ENCODE peak calls at places on chromosomes 5 and 9, in seven cellular contexts. One of them, this sample, is unnamed.

GRCh38 chr5:132890817-132891216 is 17.3 kb downstream of the LEAP2 start:
- DNase-seq in K562: no peak
- DNase-seq in MCF 10A: no peak
- DNase-seq in GM13977: no peak
- DNase-seq in coronary artery: no peak
- DNase-seq in kidney epithelial cell: no peak
- DNase-seq in heart left ventricle: no peak
- DNase-seq in this sample: no peak

GRCh38 chr5:128844354-128844923 is 120.8 kb upstream of the SLC27A6 start:
- DNase-seq in K562: no peak
- DNase-seq in kidney epithelial cell: no peak
- DNase-seq in heart left ventricle: no peak
- DNase-seq in MCF 10A: peak
- DNase-seq in GM13977: no peak
- DNase-seq in coronary artery: no peak
- DNase-seq in this sample: no peak

GRCh38 chr5:180785794-180786221 is 16.8 kb downstream of the MGAT1 start:
- DNase-seq in K562: no peak
- DNase-seq in GM13977: no peak
- DNase-seq in coronary artery: no peak
- DNase-seq in kidney epithelial cell: no peak
- DNase-seq in heart left ventricle: no peak
- DNase-seq in MCF 10A: peak
- DNase-seq in this sample: no peak

GRCh38 chr5:108102463-108102862 is 279.4 kb downstream of the FBXL17 start:
- DNase-seq in kidney epithelial cell: no peak
- DNase-seq in MCF 10A: no peak
- DNase-seq in GM13977: no peak
- DNase-seq in coronary artery: no peak
- DNase-seq in heart left ventricle: no peak
- DNase-seq in K562: no peak
- DNase-seq in this sample: no peak

GRCh38 chr9:78982849-78983248 is 588.9 kb upstream of the TLE4 start:
- DNase-seq in MCF 10A: peak
- DNase-seq in GM13977: no peak
- DNase-seq in kidney epithelial cell: peak
- DNase-seq in coronary artery: no peak
- DNase-seq in K562: no peak
- DNase-seq in heart left ventricle: no peak
- DNase-seq in this sample: no peak

GRCh38 chr9:27059907-27060306 is 49.1 kb upstream of the TEK start:
- DNase-seq in MCF 10A: no peak
- DNase-seq in GM13977: no peak
- DNase-seq in coronary artery: no peak
- DNase-seq in kidney epithelial cell: no peak
- DNase-seq in heart left ventricle: no peak
- DNase-seq in K562: no peak
- DNase-seq in this sample: no peak

GRCh38 chr9:92989561-92989960 is 42.2 kb downstream of the FGD3 start:
- DNase-seq in GM13977: no peak
- DNase-seq in MCF 10A: no peak
- DNase-seq in K562: no peak
- DNase-seq in kidney epithelial cell: no peak
- DNase-seq in heart left ventricle: no peak
- DNase-seq in coronary artery: no peak
- DNase-seq in this sample: no peak

GRCh38 chr5:56190500-56190899 is 42.6 kb downstream of the ANKRD55 start:
- DNase-seq in coronary artery: no peak
- DNase-seq in MCF 10A: peak
- DNase-seq in K562: no peak
- DNase-seq in kidney epithelial cell: no peak
- DNase-seq in heart left ventricle: peak
- DNase-seq in GM13977: no peak
- DNase-seq in this sample: peak

GRCh38 chr9:9996259-9996658 is 616.5 kb downstream of the PTPRD start:
- DNase-seq in kidney epithelial cell: no peak
- DNase-seq in coronary artery: no peak
- DNase-seq in MCF 10A: no peak
- DNase-seq in GM13977: no peak
- DNase-seq in heart left ventricle: no peak
- DNase-seq in K562: no peak
- DNase-seq in this sample: no peak

GRCh38 chr9:9997585-9997984 is 615.2 kb downstream of the PTPRD start:
- DNase-seq in heart left ventricle: no peak
- DNase-seq in GM13977: no peak
- DNase-seq in K562: no peak
- DNase-seq in kidney epithelial cell: no peak
- DNase-seq in coronary artery: no peak
- DNase-seq in MCF 10A: no peak
- DNase-seq in this sample: no peak

GRCh38 chr9:10003047-10003446 is 609.8 kb downstream of the PTPRD start:
- DNase-seq in kidney epithelial cell: no peak
- DNase-seq in heart left ventricle: no peak
- DNase-seq in MCF 10A: no peak
- DNase-seq in K562: no peak
- DNase-seq in GM13977: no peak
- DNase-seq in coronary artery: no peak
- DNase-seq in this sample: no peak

GRCh38 chr9:10000669-10001068 is 612.1 kb downstream of the PTPRD start:
- DNase-seq in K562: no peak
- DNase-seq in GM13977: no peak
- DNase-seq in kidney epithelial cell: no peak
- DNase-seq in MCF 10A: no peak
- DNase-seq in coronary artery: no peak
- DNase-seq in heart left ventricle: no peak
- DNase-seq in this sample: no peak

DNA sequence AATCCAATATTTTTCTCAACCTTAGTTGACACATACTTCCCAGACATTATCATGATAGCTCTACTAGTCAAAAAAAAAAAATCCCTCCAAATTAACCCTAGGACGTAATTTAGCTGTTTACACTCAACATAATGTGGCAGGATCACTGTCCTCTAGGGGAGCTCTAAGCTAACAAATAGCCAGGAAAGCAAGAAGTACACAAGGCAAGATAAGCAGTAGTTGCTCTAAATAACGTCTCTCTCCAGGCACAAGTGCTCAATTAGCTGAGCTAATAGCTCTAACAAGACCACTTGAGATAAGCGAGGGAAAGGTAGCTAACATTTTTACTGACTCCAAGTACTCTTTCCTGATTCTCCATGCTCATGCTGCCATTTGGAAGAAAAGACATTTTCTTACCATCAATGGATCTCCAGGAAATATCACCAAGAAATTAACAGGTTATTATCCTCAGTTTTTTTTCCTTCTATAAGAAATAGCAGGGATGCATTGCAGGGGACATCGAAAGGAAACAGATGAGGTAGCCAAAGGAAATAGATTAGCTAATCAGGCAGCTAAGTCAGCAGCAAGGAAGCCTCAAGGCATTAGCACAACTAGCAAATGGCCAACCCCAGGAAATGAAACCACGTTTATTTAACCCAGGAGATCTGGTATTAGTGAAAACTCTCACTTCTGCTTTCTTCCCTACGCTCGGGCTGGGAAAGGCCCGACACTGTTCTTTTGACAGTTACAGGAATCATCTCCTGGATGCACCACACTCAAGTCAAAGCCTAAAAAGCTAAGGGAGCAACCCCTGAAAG is 614.1 kb downstream of the PTPRD start:
- DNase-seq in GM13977: no peak
- DNase-seq in coronary artery: no peak
- DNase-seq in MCF 10A: peak
- DNase-seq in kidney epithelial cell: no peak
- DNase-seq in heart left ventricle: no peak
- DNase-seq in K562: no peak
- DNase-seq in this sample: no peak
- TF ChIP-seq CTCF in GM13977: no peak
- TF ChIP-seq CTCF in coronary artery: no peak
- TF ChIP-seq CTCF in MCF 10A: peak
- TF ChIP-seq CTCF in kidney epithelial cell: peak
- TF ChIP-seq CTCF in heart left ventricle: no peak
- TF ChIP-seq CTCF in K562: no peak
- TF ChIP-seq CTCF in this sample: no peak

DNA sequence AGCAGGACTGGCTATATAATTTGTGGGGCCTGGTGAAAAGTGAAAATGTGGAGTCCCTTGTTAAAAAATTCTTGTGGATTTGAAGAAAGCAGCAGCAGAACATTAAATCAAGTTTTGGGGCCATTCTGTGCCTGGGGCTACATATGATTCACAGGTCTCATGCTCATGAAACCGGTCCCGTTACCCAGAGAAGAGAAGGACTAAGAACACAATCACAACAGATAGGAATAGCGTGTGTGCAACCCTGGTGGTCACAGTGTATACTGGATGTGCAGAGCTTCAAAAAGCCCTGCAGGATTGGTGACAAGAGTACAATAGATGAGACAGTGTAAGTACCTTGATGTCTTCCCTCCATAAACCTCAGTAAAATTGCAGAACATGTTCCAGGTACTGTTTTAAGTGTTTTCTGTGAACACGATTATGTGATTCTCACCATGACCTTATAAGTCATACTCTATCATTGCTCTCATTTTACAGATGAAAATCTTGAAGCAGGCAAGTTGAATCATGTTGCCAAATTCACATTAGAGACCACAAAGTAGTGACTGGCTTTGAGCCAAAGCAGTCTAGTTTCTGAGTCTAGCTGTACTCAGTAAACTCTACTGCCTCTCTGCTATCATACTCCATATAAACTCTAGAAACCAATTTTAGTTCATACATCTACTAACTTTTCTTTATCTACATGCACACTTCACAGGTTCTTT is 636.5 kb downstream of the TAF11L14 start:
- DNase-seq in coronary artery: no peak
- DNase-seq in kidney epithelial cell: no peak
- DNase-seq in K562: no peak
- DNase-seq in MCF 10A: peak
- DNase-seq in GM13977: no peak
- DNase-seq in heart left ventricle: no peak
- DNase-seq in this sample: no peak
- TF ChIP-seq CTCF in coronary artery: no peak
- TF ChIP-seq CTCF in kidney epithelial cell: no peak
- TF ChIP-seq CTCF in K562: no peak
- TF ChIP-seq CTCF in MCF 10A: no peak
- TF ChIP-seq CTCF in GM13977: no peak
- TF ChIP-seq CTCF in heart left ventricle: no peak
- TF ChIP-seq CTCF in this sample: no peak

GRCh38 chr9:135439916-135440315 is 39.7 kb upstream of the PPP1R26 start:
- DNase-seq in heart left ventricle: no peak
- DNase-seq in GM13977: no peak
- DNase-seq in K562: no peak
- DNase-seq in coronary artery: no peak
- DNase-seq in MCF 10A: no peak
- DNase-seq in kidney epithelial cell: no peak
- DNase-seq in this sample: no peak

GRCh38 chr9:135443811-135444470 is 35.6 kb upstream of the PPP1R26 start:
- DNase-seq in GM13977: no peak
- DNase-seq in K562: peak
- DNase-seq in coronary artery: no peak
- DNase-seq in heart left ventricle: no peak
- DNase-seq in MCF 10A: no peak
- DNase-seq in kidney epithelial cell: no peak
- DNase-seq in this sample: no peak

GRCh38 chr9:135437259-135437658 is 42.3 kb upstream of the PPP1R26 start:
- DNase-seq in K562: no peak
- DNase-seq in kidney epithelial cell: no peak
- DNase-seq in heart left ventricle: no peak
- DNase-seq in coronary artery: no peak
- DNase-seq in MCF 10A: no peak
- DNase-seq in GM13977: no peak
- DNase-seq in this sample: no peak

DNA sequence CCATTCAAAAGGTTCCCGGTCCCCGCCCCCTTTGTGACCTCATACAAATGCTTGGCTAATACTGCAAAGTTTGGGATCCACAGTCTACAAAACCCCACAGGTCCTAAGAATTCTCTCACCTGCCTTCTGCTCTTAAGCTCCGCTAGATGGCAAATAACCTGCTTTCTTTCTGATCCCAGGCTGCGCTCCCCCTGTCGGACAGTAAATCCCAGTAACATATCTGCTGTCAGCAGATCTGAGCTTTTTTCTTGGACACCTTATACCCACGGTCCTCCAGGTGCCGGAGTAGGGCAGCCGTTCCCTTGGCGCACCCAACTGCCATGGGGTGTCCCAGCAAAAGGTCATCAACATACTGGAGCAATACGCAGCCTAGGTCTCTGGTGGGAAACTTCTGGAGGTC is 39.0 kb upstream of the PPP1R26 start:
- DNase-seq in coronary artery: no peak
- DNase-seq in kidney epithelial cell: no peak
- DNase-seq in heart left ventricle: no peak
- DNase-seq in K562: peak
- DNase-seq in MCF 10A: no peak
- DNase-seq in GM13977: no peak
- DNase-seq in this sample: no peak
- TF ChIP-seq CTCF in coronary artery: no peak
- TF ChIP-seq CTCF in kidney epithelial cell: peak
- TF ChIP-seq CTCF in heart left ventricle: no peak
- TF ChIP-seq CTCF in K562: peak
- TF ChIP-seq CTCF in MCF 10A: no peak
- TF ChIP-seq CTCF in GM13977: no peak
- TF ChIP-seq CTCF in this sample: no peak

DNA sequence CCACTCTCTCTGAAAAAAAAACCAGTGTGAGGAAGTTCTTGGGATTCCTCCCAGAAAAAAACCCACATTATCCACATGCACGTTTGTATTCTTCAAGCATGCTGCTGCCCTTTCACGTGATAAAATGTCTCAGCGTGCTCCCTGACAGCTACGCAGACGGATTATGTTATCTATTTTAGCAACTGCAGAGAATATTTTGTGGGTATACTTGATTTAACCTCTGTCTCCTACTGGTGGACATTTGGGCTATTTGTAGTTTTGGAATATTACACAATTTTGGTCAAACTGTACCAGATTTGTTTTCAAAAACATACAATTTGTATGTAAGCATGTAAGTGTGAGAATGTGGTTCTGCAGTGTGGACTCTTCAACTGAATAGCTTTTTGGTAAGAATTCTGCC is 10.7 kb downstream of the PRRC2B start:
- DNase-seq in MCF 10A: no peak
- DNase-seq in kidney epithelial cell: no peak
- DNase-seq in K562: peak
- DNase-seq in heart left ventricle: no peak
- DNase-seq in GM13977: no peak
- DNase-seq in coronary artery: no peak
- DNase-seq in this sample: no peak
- TF ChIP-seq CTCF in MCF 10A: no peak
- TF ChIP-seq CTCF in kidney epithelial cell: no peak
- TF ChIP-seq CTCF in K562: no peak
- TF ChIP-seq CTCF in heart left ventricle: no peak
- TF ChIP-seq CTCF in GM13977: no peak
- TF ChIP-seq CTCF in coronary artery: no peak
- TF ChIP-seq CTCF in this sample: no peak

This sample was measured in activated CD8-positive, alpha-beta T cell treated with anti-CD3 and anti-CD28 coated beads for 36 hours.